ENCODE peak calls at places on chromosomes 7 and 10, in eight cellular contexts. One of them, this sample, is unnamed.

GRCh38 chr10:19385846-19386455 is 337.4 kb downstream of the MALRD1 start:
- DNase-seq in AG09309: no peak
- DNase-seq in HFF-Myc: no peak
- DNase-seq in HCT116: no peak
- DNase-seq in dorsolateral prefrontal cortex: no peak
- DNase-seq in astrocyte: no peak
- DNase-seq in psoas muscle: no peak
- DNase-seq in CD8-positive, alpha-beta T cell: no peak
- DNase-seq in this sample: no peak

GRCh38 chr10:52213511-52213831 is 100.6 kb upstream of the DKK1 start:
- DNase-seq in CD8-positive, alpha-beta T cell: no peak
- DNase-seq in psoas muscle: no peak
- DNase-seq in dorsolateral prefrontal cortex: no peak
- DNase-seq in HCT116: no peak
- DNase-seq in HFF-Myc: no peak
- DNase-seq in astrocyte: peak; percentile 27
- DNase-seq in AG09309: no peak
- DNase-seq in this sample: peak; percentile 50

GRCh38 chr10:5094265-5095205 is at the start of gene AKR1C3:
- DNase-seq in HCT116: peak; percentile 51
- DNase-seq in HFF-Myc: peak; percentile 29
- DNase-seq in psoas muscle: no peak
- DNase-seq in AG09309: peak; percentile 50
- DNase-seq in CD8-positive, alpha-beta T cell: no peak
- DNase-seq in astrocyte: peak; percentile 50
- DNase-seq in dorsolateral prefrontal cortex: no peak
- DNase-seq in this sample: peak; percentile 59

GRCh38 chr7:6262206-6262605 is 10.2 kb downstream of the CYTH3 start:
- DNase-seq in psoas muscle: no peak
- DNase-seq in dorsolateral prefrontal cortex: no peak
- DNase-seq in HFF-Myc: no peak
- DNase-seq in HCT116: no peak
- DNase-seq in CD8-positive, alpha-beta T cell: no peak
- DNase-seq in AG09309: no peak
- DNase-seq in astrocyte: no peak
- DNase-seq in this sample: no peak

GRCh38 chr10:124977648-124978375 is 35.9 kb downstream of the ZRANB1 start:
- DNase-seq in astrocyte: no peak
- DNase-seq in CD8-positive, alpha-beta T cell: no peak
- DNase-seq in AG09309: no peak
- DNase-seq in HFF-Myc: peak; percentile 11
- DNase-seq in dorsolateral prefrontal cortex: no peak
- DNase-seq in HCT116: no peak
- DNase-seq in psoas muscle: no peak
- DNase-seq in this sample: no peak

GRCh38 chr10:112732277-112732891 is 217.7 kb upstream of the TCF7L2 start:
- DNase-seq in dorsolateral prefrontal cortex: no peak
- DNase-seq in CD8-positive, alpha-beta T cell: no peak
- DNase-seq in astrocyte: peak; percentile 45
- DNase-seq in HFF-Myc: no peak
- DNase-seq in HCT116: no peak
- DNase-seq in psoas muscle: no peak
- DNase-seq in AG09309: no peak
- DNase-seq in this sample: peak; percentile 56

GRCh38 chr7:99000196-99000903 is 122.0 kb downstream of the TRRAP start:
- DNase-seq in dorsolateral prefrontal cortex: no peak
- DNase-seq in CD8-positive, alpha-beta T cell: no peak
- DNase-seq in HCT116: no peak
- DNase-seq in AG09309: no peak
- DNase-seq in HFF-Myc: no peak
- DNase-seq in astrocyte: no peak
- DNase-seq in psoas muscle: no peak
- DNase-seq in this sample: no peak

GRCh38 chr7:39153647-39154046 is 175.9 kb downstream of the POU6F2 start:
- DNase-seq in CD8-positive, alpha-beta T cell: no peak
- DNase-seq in AG09309: no peak
- DNase-seq in astrocyte: no peak
- DNase-seq in psoas muscle: no peak
- DNase-seq in dorsolateral prefrontal cortex: no peak
- DNase-seq in HCT116: no peak
- DNase-seq in HFF-Myc: no peak
- DNase-seq in this sample: no peak

GRCh38 chr7:116781584-116781983 is 80.8 kb upstream of the CAPZA2 start:
- DNase-seq in HFF-Myc: no peak
- DNase-seq in HCT116: no peak
- DNase-seq in psoas muscle: no peak
- DNase-seq in dorsolateral prefrontal cortex: no peak
- DNase-seq in astrocyte: no peak
- DNase-seq in AG09309: no peak
- DNase-seq in CD8-positive, alpha-beta T cell: no peak
- DNase-seq in this sample: no peak

GRCh38 chr10:97607076-97607635 is 17.6 kb downstream of the C10orf62 start:
- DNase-seq in psoas muscle: no peak
- DNase-seq in HFF-Myc: no peak
- DNase-seq in AG09309: no peak
- DNase-seq in dorsolateral prefrontal cortex: no peak
- DNase-seq in CD8-positive, alpha-beta T cell: no peak
- DNase-seq in astrocyte: no peak
- DNase-seq in HCT116: no peak
- DNase-seq in this sample: no peak

GRCh38 chr7:47901542-47901941 is 46.7 kb downstream of the PKD1L1 start:
- DNase-seq in CD8-positive, alpha-beta T cell: no peak
- DNase-seq in HFF-Myc: no peak
- DNase-seq in AG09309: no peak
- DNase-seq in HCT116: no peak
- DNase-seq in dorsolateral prefrontal cortex: no peak
- DNase-seq in psoas muscle: no peak
- DNase-seq in astrocyte: peak; percentile 53
- DNase-seq in this sample: peak; percentile 47

GRCh38 chr7:73904219-73905136 is 43.5 kb downstream of the TMEM270 start:
- DNase-seq in astrocyte: peak; percentile 32
- DNase-seq in psoas muscle: peak; percentile 53
- DNase-seq in HCT116: no peak
- DNase-seq in AG09309: no peak
- DNase-seq in CD8-positive, alpha-beta T cell: no peak
- DNase-seq in dorsolateral prefrontal cortex: no peak
- DNase-seq in HFF-Myc: no peak
- DNase-seq in this sample: no peak

DNA sequence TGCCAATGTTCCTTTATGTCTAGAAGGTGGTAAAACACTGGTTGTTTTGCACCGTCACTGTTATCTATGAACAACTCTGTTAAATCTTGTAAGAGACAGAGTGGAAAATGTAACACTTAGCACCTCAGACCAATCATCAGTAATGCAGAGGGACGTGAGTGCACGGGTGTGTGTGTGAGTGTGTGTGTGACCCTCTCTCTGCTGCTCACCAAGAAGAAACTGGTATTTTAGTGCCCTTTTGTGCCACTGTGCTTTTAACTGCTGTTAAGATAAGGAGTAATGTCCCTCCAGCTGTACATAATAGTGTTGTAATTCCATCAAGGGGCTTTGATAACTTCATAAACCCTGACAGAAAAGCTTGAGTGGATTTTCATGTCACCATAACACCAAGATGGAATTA is 130.1 kb downstream of the CREB5 start:
- DNase-seq in HFF-Myc: no peak
- DNase-seq in dorsolateral prefrontal cortex: no peak
- DNase-seq in CD8-positive, alpha-beta T cell: no peak
- DNase-seq in astrocyte: no peak
- DNase-seq in psoas muscle: no peak
- DNase-seq in AG09309: no peak
- DNase-seq in HCT116: no peak
- DNase-seq in this sample: no peak
- TF ChIP-seq CTCF in HFF-Myc: no peak
- TF ChIP-seq CTCF in dorsolateral prefrontal cortex: no peak
- TF ChIP-seq CTCF in CD8-positive, alpha-beta T cell: no peak
- TF ChIP-seq CTCF in astrocyte: no peak
- TF ChIP-seq CTCF in psoas muscle: no peak
- TF ChIP-seq CTCF in AG09309: no peak
- TF ChIP-seq CTCF in HCT116: no peak
- TF ChIP-seq CTCF in this sample: no peak

DNA sequence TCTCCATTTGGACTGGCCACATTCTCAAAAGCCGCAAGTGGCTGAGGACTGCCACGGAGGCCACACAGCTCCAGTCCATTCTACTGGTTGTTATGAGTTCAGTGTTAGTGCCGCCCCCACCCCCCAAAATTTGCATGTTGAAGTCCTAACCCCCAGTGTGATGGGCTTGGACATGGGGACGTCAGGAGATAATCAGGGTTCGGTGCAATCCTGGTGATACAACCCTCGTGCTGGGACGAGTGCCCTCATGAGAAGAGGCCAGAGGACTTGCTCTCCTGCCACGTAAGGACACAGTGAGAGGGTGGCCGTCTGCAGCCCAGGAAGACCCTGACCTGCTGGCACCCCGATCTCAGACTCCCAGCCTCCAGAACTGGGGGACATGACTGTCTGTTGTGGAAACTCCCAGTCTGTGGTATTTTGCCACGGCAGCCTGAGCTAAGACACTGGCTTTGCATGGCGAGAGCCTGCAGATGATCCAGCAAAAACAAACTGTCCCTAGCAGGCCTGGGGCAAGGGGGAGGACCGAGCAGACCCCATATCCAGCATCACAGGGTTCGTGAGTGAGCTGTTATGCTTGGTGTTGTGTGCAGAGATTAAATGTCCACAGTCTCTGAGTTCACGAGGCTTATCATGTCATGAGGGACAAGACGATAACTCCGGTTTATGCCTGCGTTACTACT is 41.5 kb upstream of the INSIG1 start:
- DNase-seq in AG09309: no peak
- DNase-seq in psoas muscle: no peak
- DNase-seq in CD8-positive, alpha-beta T cell: no peak
- DNase-seq in HFF-Myc: no peak
- DNase-seq in HCT116: no peak
- DNase-seq in dorsolateral prefrontal cortex: no peak
- DNase-seq in astrocyte: no peak
- DNase-seq in this sample: no peak
- TF ChIP-seq CTCF in AG09309: no peak
- TF ChIP-seq CTCF in psoas muscle: no peak
- TF ChIP-seq CTCF in CD8-positive, alpha-beta T cell: no peak
- TF ChIP-seq CTCF in HFF-Myc: no peak
- TF ChIP-seq CTCF in HCT116: no peak
- TF ChIP-seq CTCF in dorsolateral prefrontal cortex: no peak
- TF ChIP-seq CTCF in astrocyte: no peak
- TF ChIP-seq CTCF in this sample: no peak

GRCh38 chr7:132997505-132997904 is 84.4 kb downstream of the CHCHD3 start:
- DNase-seq in astrocyte: no peak
- DNase-seq in CD8-positive, alpha-beta T cell: no peak
- DNase-seq in psoas muscle: no peak
- DNase-seq in AG09309: no peak
- DNase-seq in HCT116: no peak
- DNase-seq in HFF-Myc: no peak
- DNase-seq in dorsolateral prefrontal cortex: no peak
- DNase-seq in this sample: no peak

GRCh38 chr7:132999845-133000244 is 82.0 kb downstream of the CHCHD3 start:
- DNase-seq in CD8-positive, alpha-beta T cell: no peak
- DNase-seq in dorsolateral prefrontal cortex: no peak
- DNase-seq in AG09309: no peak
- DNase-seq in HCT116: no peak
- DNase-seq in astrocyte: no peak
- DNase-seq in psoas muscle: no peak
- DNase-seq in HFF-Myc: no peak
- DNase-seq in this sample: no peak

GRCh38 chr7:132996581-132997242 is 85.2 kb downstream of the CHCHD3 start:
- DNase-seq in dorsolateral prefrontal cortex: no peak
- DNase-seq in AG09309: no peak
- DNase-seq in HFF-Myc: no peak
- DNase-seq in HCT116: no peak
- DNase-seq in astrocyte: peak; percentile 21
- DNase-seq in psoas muscle: no peak
- DNase-seq in CD8-positive, alpha-beta T cell: no peak
- DNase-seq in this sample: no peak

GRCh38 chr7:133001727-133002126 is 80.2 kb downstream of the CHCHD3 start:
- DNase-seq in psoas muscle: no peak
- DNase-seq in astrocyte: no peak
- DNase-seq in AG09309: no peak
- DNase-seq in HFF-Myc: no peak
- DNase-seq in CD8-positive, alpha-beta T cell: no peak
- DNase-seq in dorsolateral prefrontal cortex: no peak
- DNase-seq in HCT116: no peak
- DNase-seq in this sample: no peak

DNA sequence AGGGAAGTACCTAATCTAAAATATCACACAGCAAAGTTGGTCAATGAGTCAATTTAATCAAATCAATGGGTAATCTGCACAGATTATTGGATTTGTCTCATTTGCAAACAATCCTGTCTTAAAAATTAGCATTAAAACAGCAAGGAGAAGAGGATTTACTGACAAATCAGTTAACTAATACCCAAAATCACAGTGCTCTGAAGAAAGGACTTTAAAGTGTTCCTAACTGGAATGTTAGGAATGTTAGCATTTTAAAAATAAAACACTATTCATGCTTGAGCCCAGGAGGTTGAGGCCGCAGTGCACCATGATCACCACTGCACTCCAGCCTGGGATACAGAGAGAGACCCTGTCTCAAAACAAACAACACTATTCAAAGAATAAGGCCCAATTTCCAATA is 83.1 kb downstream of the CHCHD3 start:
- DNase-seq in dorsolateral prefrontal cortex: no peak
- DNase-seq in AG09309: no peak
- DNase-seq in HFF-Myc: no peak
- DNase-seq in CD8-positive, alpha-beta T cell: no peak
- DNase-seq in HCT116: no peak
- DNase-seq in psoas muscle: no peak
- DNase-seq in astrocyte: no peak
- DNase-seq in this sample: no peak
- TF ChIP-seq CTCF in dorsolateral prefrontal cortex: no peak
- TF ChIP-seq CTCF in AG09309: no peak
- TF ChIP-seq CTCF in HFF-Myc: no peak
- TF ChIP-seq CTCF in CD8-positive, alpha-beta T cell: no peak
- TF ChIP-seq CTCF in HCT116: no peak
- TF ChIP-seq CTCF in psoas muscle: no peak
- TF ChIP-seq CTCF in astrocyte: no peak
- TF ChIP-seq CTCF in this sample: no peak

GRCh38 chr7:129498021-129498420 is 4.3 kb upstream of the SMKR1 start:
- DNase-seq in CD8-positive, alpha-beta T cell: no peak
- DNase-seq in AG09309: no peak
- DNase-seq in psoas muscle: no peak
- DNase-seq in astrocyte: no peak
- DNase-seq in HCT116: no peak
- DNase-seq in dorsolateral prefrontal cortex: no peak
- DNase-seq in HFF-Myc: no peak
- DNase-seq in this sample: no peak

GRCh38 chr7:129497156-129497555 is 5.2 kb upstream of the SMKR1 start:
- DNase-seq in AG09309: no peak
- DNase-seq in dorsolateral prefrontal cortex: no peak
- DNase-seq in HCT116: no peak
- DNase-seq in CD8-positive, alpha-beta T cell: no peak
- DNase-seq in HFF-Myc: no peak
- DNase-seq in astrocyte: no peak
- DNase-seq in psoas muscle: no peak
- DNase-seq in this sample: no peak

GRCh38 chr7:129494041-129494440 is 8.3 kb upstream of the SMKR1 start:
- DNase-seq in dorsolateral prefrontal cortex: no peak
- DNase-seq in astrocyte: peak; percentile 86
- DNase-seq in AG09309: peak; percentile 68
- DNase-seq in psoas muscle: no peak
- DNase-seq in HFF-Myc: peak; percentile 91
- DNase-seq in HCT116: no peak
- DNase-seq in CD8-positive, alpha-beta T cell: no peak
- DNase-seq in this sample: peak; percentile 94

GRCh38 chr7:129496653-129497052 is 5.7 kb upstream of the SMKR1 start:
- DNase-seq in HCT116: no peak
- DNase-seq in astrocyte: no peak
- DNase-seq in dorsolateral prefrontal cortex: no peak
- DNase-seq in HFF-Myc: no peak
- DNase-seq in AG09309: no peak
- DNase-seq in CD8-positive, alpha-beta T cell: no peak
- DNase-seq in psoas muscle: no peak
- DNase-seq in this sample: no peak

GRCh38 chr7:129495987-129496386 is 6.3 kb upstream of the SMKR1 start:
- DNase-seq in CD8-positive, alpha-beta T cell: no peak
- DNase-seq in astrocyte: no peak
- DNase-seq in psoas muscle: no peak
- DNase-seq in HFF-Myc: no peak
- DNase-seq in HCT116: no peak
- DNase-seq in AG09309: no peak
- DNase-seq in dorsolateral prefrontal cortex: no peak
- DNase-seq in this sample: no peak
- TF ChIP-seq CTCF in CD8-positive, alpha-beta T cell: no peak
- TF ChIP-seq CTCF in astrocyte: no peak
- TF ChIP-seq CTCF in psoas muscle: no peak
- TF ChIP-seq CTCF in HFF-Myc: no peak
- TF ChIP-seq CTCF in HCT116: no peak
- TF ChIP-seq CTCF in AG09309: no peak
- TF ChIP-seq CTCF in dorsolateral prefrontal cortex: no peak
- TF ChIP-seq CTCF in this sample: no peak